ENCODE peak calls at places on chromosomes 1 and 21, in four cellular contexts. One of them, this sample, is unnamed.
A peak's percentile ranks its signal among the peaks of the same experiment; 100 is the strongest.

GRCh38 chr1:206691604-206692003 is 6.9 kb downstream of the MAPKAPK2 start:
- DNase-seq in IMR-90: peak; percentile 37
- DNase-seq in HAP-1: no peak
- DNase-seq in colonic mucosa: no peak
- DNase-seq in this sample: no peak

GRCh38 chr1:116873680-116874271 is 35.9 kb upstream of the PTGFRN start:
- DNase-seq in IMR-90: no peak
- DNase-seq in HAP-1: no peak
- DNase-seq in colonic mucosa: no peak
- DNase-seq in this sample: no peak

GRCh38 chr1:213723187-213723586 is 264.6 kb upstream of the PROX1 start:
- DNase-seq in IMR-90: no peak
- DNase-seq in HAP-1: no peak
- DNase-seq in colonic mucosa: no peak
- DNase-seq in this sample: peak; percentile 28

GRCh38 chr1:1399870-1400575 is 888 bp upstream of the CCNL2 start:
- DNase-seq in IMR-90: peak; percentile 18
- DNase-seq in HAP-1: peak; percentile 48
- DNase-seq in colonic mucosa: no peak
- DNase-seq in this sample: peak; percentile 44

GRCh38 chr1:1898246-1898933 is 7.5 kb upstream of the GNB1 start:
- DNase-seq in IMR-90: no peak
- DNase-seq in HAP-1: no peak
- DNase-seq in colonic mucosa: no peak
- DNase-seq in this sample: no peak

GRCh38 chr1:167482184-167482583 is 36.1 kb downstream of the CD247 start:
- DNase-seq in IMR-90: no peak
- DNase-seq in HAP-1: no peak
- DNase-seq in colonic mucosa: no peak
- DNase-seq in this sample: no peak

GRCh38 chr21:46188226-46189212 is 4.3 kb upstream of the SPATC1L start:
- DNase-seq in IMR-90: peak; percentile 58
- DNase-seq in HAP-1: peak; percentile 71
- DNase-seq in colonic mucosa: peak; percentile 34
- DNase-seq in this sample: peak; percentile 28

GRCh38 chr1:61293197-61293596 is 210.8 kb downstream of the NFIA start:
- DNase-seq in IMR-90: no peak
- DNase-seq in HAP-1: no peak
- DNase-seq in colonic mucosa: no peak
- DNase-seq in this sample: no peak

GRCh38 chr1:85062425-85063026 is 14.2 kb upstream of the MCOLN3 start:
- DNase-seq in IMR-90: no peak
- DNase-seq in HAP-1: no peak
- DNase-seq in colonic mucosa: no peak
- DNase-seq in this sample: no peak

GRCh38 chr1:96756789-96757188 is 35.2 kb downstream of the PTBP2 start:
- DNase-seq in IMR-90: no peak
- DNase-seq in HAP-1: no peak
- DNase-seq in colonic mucosa: no peak
- DNase-seq in this sample: no peak

GRCh38 chr1:202802998-202803932 is 5.0 kb downstream of the KDM5B start:
- DNase-seq in IMR-90: peak; percentile 57
- DNase-seq in HAP-1: no peak
- DNase-seq in colonic mucosa: no peak
- DNase-seq in this sample: peak; percentile 31

GRCh38 chr1:232179896-232180760 is 449.8 kb downstream of the SIPA1L2 start:
- DNase-seq in IMR-90: no peak
- DNase-seq in HAP-1: no peak
- DNase-seq in colonic mucosa: no peak
- DNase-seq in this sample: peak; percentile 8

GRCh38 chr21:44006656-44007055 is 5.5 kb upstream of the TRAPPC10 start:
- DNase-seq in IMR-90: peak; percentile 32
- DNase-seq in HAP-1: no peak
- DNase-seq in colonic mucosa: no peak
- DNase-seq in this sample: no peak

GRCh38 chr1:157411064-157411463 is 141.3 kb downstream of the FCRL5 start:
- DNase-seq in IMR-90: no peak
- DNase-seq in HAP-1: no peak
- DNase-seq in colonic mucosa: peak; percentile 7
- DNase-seq in this sample: no peak

GRCh38 chr1:194069168-194069830 is 882.9 kb upstream of the B3GALT2 start:
- DNase-seq in IMR-90: peak; percentile 16
- DNase-seq in HAP-1: no peak
- DNase-seq in colonic mucosa: no peak
- DNase-seq in this sample: no peak

GRCh38 chr1:44636711-44637589 is 37.3 kb downstream of the TMEM53 start:
- DNase-seq in IMR-90: peak; percentile 25
- DNase-seq in HAP-1: no peak
- DNase-seq in colonic mucosa: no peak
- DNase-seq in this sample: no peak

GRCh38 chr1:211947396-211948295 is 87.7 kb downstream of the INTS7 start:
- DNase-seq in IMR-90: no peak
- DNase-seq in HAP-1: no peak
- DNase-seq in colonic mucosa: no peak
- DNase-seq in this sample: peak; percentile 48

GRCh38 chr1:85330206-85330605 is 53.8 kb upstream of the BCL10 start:
- DNase-seq in IMR-90: peak; percentile 96
- DNase-seq in HAP-1: no peak
- DNase-seq in colonic mucosa: no peak
- DNase-seq in this sample: peak; percentile 36

GRCh38 chr1:99867682-99868081 is 17.5 kb downstream of the AGL start:
- DNase-seq in IMR-90: no peak
- DNase-seq in HAP-1: no peak
- DNase-seq in colonic mucosa: no peak
- DNase-seq in this sample: no peak

GRCh38 chr21:38999148-38999547 is 184.1 kb downstream of the PSMG1 start:
- DNase-seq in IMR-90: peak; percentile 64
- DNase-seq in HAP-1: no peak
- DNase-seq in colonic mucosa: no peak
- DNase-seq in this sample: no peak

GRCh38 chr1:234730542-234731370 is 120.8 kb upstream of the IRF2BP2 start:
- DNase-seq in IMR-90: no peak
- DNase-seq in HAP-1: no peak
- DNase-seq in colonic mucosa: no peak
- DNase-seq in this sample: no peak

GRCh38 chr1:27267153-27267552 is 32.7 kb downstream of the WDTC1 start:
- DNase-seq in IMR-90: no peak
- DNase-seq in HAP-1: no peak
- DNase-seq in colonic mucosa: peak; percentile 33
- DNase-seq in this sample: no peak

GRCh38 chr1:219990782-219991510 is 55.4 kb downstream of the EPRS1 start:
- DNase-seq in IMR-90: peak; percentile 51
- DNase-seq in HAP-1: no peak
- DNase-seq in colonic mucosa: no peak
- DNase-seq in this sample: peak; percentile 61

GRCh38 chr1:119714583-119714982 is 2.8 kb downstream of the PHGDH start:
- DNase-seq in IMR-90: no peak
- DNase-seq in HAP-1: peak; percentile 28
- DNase-seq in colonic mucosa: no peak
- DNase-seq in this sample: peak; percentile 38

GRCh38 chr1:22115281-22115680 is 27.6 kb downstream of the WNT4 start:
- DNase-seq in IMR-90: no peak
- DNase-seq in HAP-1: no peak
- DNase-seq in colonic mucosa: no peak
- DNase-seq in this sample: no peak

DNA sequence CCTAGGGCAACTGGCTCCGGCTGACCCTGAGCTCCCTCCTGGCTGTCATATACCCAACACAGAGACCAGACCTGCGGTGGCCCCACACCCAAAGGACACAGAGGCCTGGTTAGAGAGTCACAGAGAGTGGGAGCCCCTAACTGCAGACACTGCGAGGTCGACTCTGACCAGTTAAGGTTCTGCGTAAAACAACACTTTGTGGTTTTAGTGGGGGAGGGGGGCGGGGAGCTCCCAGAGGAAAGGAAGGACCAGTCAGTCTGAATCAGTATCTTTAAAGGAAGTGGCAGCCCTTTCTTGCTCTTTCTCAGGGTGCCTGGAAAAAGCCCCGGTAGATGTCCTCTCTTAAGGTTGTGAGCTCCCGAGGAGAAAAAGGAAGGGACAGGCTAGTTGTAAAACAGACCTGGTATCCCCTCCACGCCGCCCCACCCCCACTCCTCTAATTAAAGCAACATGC is 2.4 kb downstream of the SSBP3 start:
- DNase-seq in IMR-90: peak; percentile 84
- DNase-seq in HAP-1: peak; percentile 35
- DNase-seq in colonic mucosa: no peak
- DNase-seq in this sample: peak; percentile 22
- H3K4me1 ChIP-seq in IMR-90: peaks cover 20% of the 10 kb centered on the region
- H3K4me1 ChIP-seq in HAP-1: peaks cover 26% of the 10 kb centered on the region
- H3K4me1 ChIP-seq in colonic mucosa: peaks cover 11% of the 10 kb centered on the region
- H3K4me1 ChIP-seq in this sample: peaks cover 37% of the 10 kb centered on the region

GRCh38 chr1:150366416-150367296 is 2.7 kb downstream of the RPRD2 start:
- DNase-seq in IMR-90: peak; percentile 48
- DNase-seq in HAP-1: no peak
- DNase-seq in colonic mucosa: no peak
- DNase-seq in this sample: peak; percentile 25
- H3K4me1 ChIP-seq in IMR-90: no peaks in the 10 kb centered on the region
- H3K4me1 ChIP-seq in HAP-1: peaks cover 18% of the 10 kb centered on the region
- H3K4me1 ChIP-seq in colonic mucosa: no peaks in the 10 kb centered on the region
- H3K4me1 ChIP-seq in this sample: peaks cover 12% of the 10 kb centered on the region

DNA sequence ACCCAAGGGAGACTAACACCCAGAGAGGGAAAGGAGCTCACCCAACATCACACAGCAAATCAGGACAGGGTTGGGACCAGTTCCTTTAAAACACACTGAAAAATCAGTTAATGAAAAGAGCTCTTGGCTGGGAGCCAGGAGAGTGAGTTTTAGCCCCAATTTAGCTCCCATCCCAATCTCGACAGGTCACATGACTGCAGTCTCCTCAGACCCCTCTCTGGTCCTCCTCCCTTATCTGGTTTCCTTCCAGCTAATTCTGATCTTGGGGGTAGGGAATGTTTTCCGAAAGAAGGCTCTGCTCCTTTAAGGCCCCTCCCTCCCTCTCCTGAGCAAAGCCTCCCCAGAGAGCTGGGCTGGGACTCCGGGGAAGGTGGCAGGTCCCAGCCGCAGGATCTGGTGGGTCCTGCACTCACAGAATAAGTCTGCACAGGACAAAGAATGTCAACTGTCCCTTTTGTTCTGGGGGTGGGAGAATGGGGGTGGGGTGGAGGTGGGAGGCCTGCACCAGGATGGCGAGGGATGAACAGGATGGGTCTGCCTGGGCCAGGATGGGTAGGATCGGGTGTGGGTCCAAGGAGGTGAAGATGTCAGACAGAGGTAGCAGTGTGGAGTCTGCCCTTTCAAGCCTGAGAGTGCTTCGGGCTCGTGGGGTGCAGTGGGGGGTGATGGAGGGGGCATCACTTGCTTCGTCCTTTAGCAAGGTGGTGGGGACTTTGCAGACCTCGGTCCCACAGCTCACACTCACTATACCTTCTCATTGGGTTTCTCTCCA is 57.3 kb upstream of the SSBP3 start:
- DNase-seq in IMR-90: no peak
- DNase-seq in HAP-1: peak; percentile 52
- DNase-seq in colonic mucosa: no peak
- DNase-seq in this sample: no peak
- H3K4me1 ChIP-seq in IMR-90: no peaks in the 10 kb centered on the region
- H3K4me1 ChIP-seq in HAP-1: peaks cover 20% of the 10 kb centered on the region
- H3K4me1 ChIP-seq in colonic mucosa: no peaks in the 10 kb centered on the region
- H3K4me1 ChIP-seq in this sample: peaks cover 55% of the 10 kb centered on the region

GRCh38 chr1:20727746-20728316 is 4.7 kb downstream of the SH2D5 start:
- DNase-seq in IMR-90: no peak
- DNase-seq in HAP-1: no peak
- DNase-seq in colonic mucosa: no peak
- DNase-seq in this sample: peak; percentile 83
- H3K4me1 ChIP-seq in IMR-90: peaks cover 7% of the 10 kb centered on the region
- H3K4me1 ChIP-seq in HAP-1: peaks cover 7% of the 10 kb centered on the region
- H3K4me1 ChIP-seq in colonic mucosa: peaks cover 3% of the 10 kb centered on the region
- H3K4me1 ChIP-seq in this sample: peaks cover 31% of the 10 kb centered on the region

GRCh38 chr1:170685166-170685565 is 21.2 kb downstream of the PRRX1 start:
- DNase-seq in IMR-90: peak; percentile 94
- DNase-seq in HAP-1: no peak
- DNase-seq in colonic mucosa: no peak
- DNase-seq in this sample: no peak
- H3K4me1 ChIP-seq in IMR-90: peaks cover 7% of the 10 kb centered on the region
- H3K4me1 ChIP-seq in HAP-1: no peaks in the 10 kb centered on the region
- H3K4me1 ChIP-seq in colonic mucosa: no peaks in the 10 kb centered on the region
- H3K4me1 ChIP-seq in this sample: no peaks in the 10 kb centered on the region

GRCh38 chr1:8073116-8073855 is 47.2 kb upstream of the ERRFI1 start:
- DNase-seq in IMR-90: no peak
- DNase-seq in HAP-1: no peak
- DNase-seq in colonic mucosa: no peak
- DNase-seq in this sample: no peak

GRCh38 chr1:8077602-8078001 is 51.5 kb upstream of the ERRFI1 start:
- DNase-seq in IMR-90: no peak
- DNase-seq in HAP-1: no peak
- DNase-seq in colonic mucosa: peak; percentile 52
- DNase-seq in this sample: no peak

GRCh38 chr1:8077120-8077573 is 51.0 kb upstream of the ERRFI1 start:
- DNase-seq in IMR-90: peak; percentile 97
- DNase-seq in HAP-1: no peak
- DNase-seq in colonic mucosa: peak; percentile 72
- DNase-seq in this sample: no peak

GRCh38 chr1:8076171-8076570 is 50.1 kb upstream of the ERRFI1 start:
- DNase-seq in IMR-90: no peak
- DNase-seq in HAP-1: no peak
- DNase-seq in colonic mucosa: no peak
- DNase-seq in this sample: no peak

GRCh38 chr1:8075511-8076051 is 49.5 kb upstream of the ERRFI1 start:
- DNase-seq in IMR-90: peak; percentile 30
- DNase-seq in HAP-1: peak; percentile 35
- DNase-seq in colonic mucosa: no peak
- DNase-seq in this sample: no peak
- H3K4me1 ChIP-seq in IMR-90: peaks cover 26% of the 10 kb centered on the region
- H3K4me1 ChIP-seq in HAP-1: no peaks in the 10 kb centered on the region
- H3K4me1 ChIP-seq in colonic mucosa: no peaks in the 10 kb centered on the region
- H3K4me1 ChIP-seq in this sample: peaks cover 18% of the 10 kb centered on the region